ENCODE peak calls at places on chromosome 13, in nine cellular contexts. J is breast epithelium, L is tibial nerve, N is body of pancreas, P is heart left ventricle, E is Peyer's patch, D is NB4, M is vagina, Z is uterus. Y is an unnamed sample.

GRCh38 chr13:52850396-52851152 is 2.1 kb upstream of the PCDH8 start:
- DNase-seq in J (peak; percentile 32), L (peak; percentile 47), N (peak; percentile 65), P (peak; percentile 76), E (peak; percentile 75), D (peak; percentile 71), M (no peak), Z (peak; percentile 26), Y (peak; percentile 73)

GRCh38 chr13:30421093-30422055 is 919 bp upstream of the UBE2L5 start:
- DNase-seq in J (peak; percentile 72), L (peak; percentile 76), N (peak; percentile 84), P (peak; percentile 88), E (peak; percentile 85), D (peak; percentile 84), M (no peak), Z (peak; percentile 94), Y (peak; percentile 82)

GRCh38 chr13:59951011-59951410 is 212.7 kb downstream of the DIAPH3 start:
- DNase-seq in J (no peak), L (no peak), N (no peak), P (no peak), E (no peak), D (no peak), M (no peak), Z (no peak), Y (no peak)

GRCh38 chr13:43769552-43769951 is 17.2 kb downstream of the ENOX1 start:
- DNase-seq in J (no peak), L (no peak), N (no peak), P (no peak), E (no peak), D (no peak), M (no peak), Z (no peak), Y (no peak)

GRCh38 chr13:50521750-50522149 is 321.7 kb downstream of the DLEU7 start:
- DNase-seq in J (no peak), L (no peak), N (peak; percentile 34), P (no peak), E (no peak), D (no peak), M (no peak), Z (no peak), Y (no peak)

GRCh38 chr13:79171131-79172061 is 234.7 kb downstream of the RBM26 start:
- DNase-seq in J (no peak), L (no peak), N (no peak), P (no peak), E (no peak), D (no peak), M (no peak), Z (no peak), Y (no peak)

GRCh38 chr13:59119475-59119874 is 1044.3 kb downstream of the DIAPH3 start:
- DNase-seq in J (no peak), L (no peak), N (no peak), P (no peak), E (no peak), D (no peak), M (no peak), Z (no peak), Y (no peak)

GRCh38 chr13:48908381-48909087 is 67.2 kb upstream of the FNDC3A start:
- DNase-seq in J (no peak), L (no peak), N (no peak), P (no peak), E (no peak), D (no peak), M (no peak), Z (no peak), Y (no peak)

GRCh38 chr13:79648191-79648590 is 167.2 kb downstream of the NDFIP2 start:
- DNase-seq in J (no peak), L (no peak), N (no peak), P (no peak), E (no peak), D (no peak), M (no peak), Z (no peak), Y (no peak)

GRCh38 chr13:99376924-99377323 is 69.7 kb upstream of the GPR183 start:
- DNase-seq in J (no peak), L (no peak), N (no peak), P (no peak), E (no peak), D (no peak), M (peak; percentile 62), Z (no peak), Y (no peak)

DNA sequence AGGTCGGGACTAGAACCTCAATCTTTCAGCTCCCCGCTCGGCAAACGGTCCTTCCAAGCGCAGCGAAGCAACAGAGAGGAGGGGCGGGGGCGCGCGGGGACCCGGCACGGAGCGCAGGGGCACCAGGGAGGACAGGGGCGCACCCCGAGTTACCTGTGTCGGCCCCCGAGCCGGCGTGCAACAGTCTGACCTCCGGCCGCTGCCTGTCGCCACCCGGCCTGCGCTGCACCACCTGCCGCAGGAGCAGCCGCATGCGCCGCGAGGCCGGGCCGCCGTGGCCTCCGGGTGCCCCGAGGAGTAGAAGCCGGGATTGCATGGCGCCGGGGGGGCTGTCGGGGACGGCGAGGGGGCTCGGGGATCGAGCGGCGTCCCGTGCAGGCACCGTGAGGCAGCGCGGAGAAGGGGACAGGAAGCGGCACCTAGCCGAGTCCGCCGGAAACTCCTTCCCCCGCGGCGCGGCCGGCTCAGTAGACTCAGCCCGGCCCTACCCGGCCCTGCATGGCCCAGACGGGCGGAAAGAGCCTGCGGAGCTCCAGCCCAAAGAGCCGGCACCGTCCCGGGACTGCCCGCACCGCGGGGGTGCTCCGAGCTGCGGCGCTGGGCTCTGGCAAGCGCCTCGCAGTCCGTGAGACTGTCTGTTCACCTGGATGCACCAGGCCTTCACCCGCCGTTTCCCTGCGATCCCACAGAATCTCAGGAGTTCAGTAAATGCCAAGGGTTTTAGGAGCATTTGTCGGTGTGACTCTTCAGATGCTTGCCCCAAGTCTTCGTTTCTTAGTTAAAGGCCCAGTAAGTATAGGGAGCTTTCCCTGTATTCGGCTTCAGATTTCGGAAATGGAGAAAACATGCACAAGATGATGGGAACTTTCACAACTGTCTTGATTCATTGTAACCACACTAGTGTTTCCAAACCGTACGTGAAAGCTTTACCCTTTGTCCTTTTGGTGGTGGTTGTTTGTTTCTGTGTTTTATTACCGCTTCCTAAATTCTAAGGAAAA is at the start of gene VWA8:
- DNase-seq in J (peak; percentile 35), L (peak; percentile 30), N (peak; percentile 81), P (peak; percentile 87), E (peak; percentile 89), D (peak; percentile 90), M (no peak), Z (peak; percentile 66), Y (peak; percentile 87)
- TF ChIP-seq POLR2A in J (no peak), L (no peak), N (peak; percentile 38), P (peak; percentile 20), E (peak; percentile 34), D (peak; percentile 72), M (no peak), Z (peak; percentile 27), Y (peak; percentile 37)

GRCh38 chr13:45468676-45469075 is 3.9 kb downstream of the COG3 start:
- DNase-seq in J (no peak), L (no peak), N (no peak), P (no peak), E (no peak), D (no peak), M (no peak), Z (no peak), Y (peak; percentile 20)

GRCh38 chr13:45464141-45464686 is 525 bp upstream of the COG3 start:
- DNase-seq in J (peak; percentile 21), L (no peak), N (no peak), P (no peak), E (no peak), D (no peak), M (no peak), Z (peak; percentile 19), Y (peak; percentile 11)

GRCh38 chr13:45464687-45465453 is at the start of gene COG3:
- DNase-seq in J (peak; percentile 94), L (peak; percentile 90), N (peak; percentile 95), P (peak; percentile 96), E (peak; percentile 97), D (peak; percentile 98), M (peak; percentile 96), Z (peak; percentile 94), Y (peak; percentile 97)

GRCh38 chr13:45472171-45472705 is 7.5 kb downstream of the COG3 start:
- DNase-seq in J (no peak), L (no peak), N (no peak), P (no peak), E (no peak), D (no peak), M (no peak), Z (no peak), Y (no peak)

GRCh38 chr13:45466359-45466758 is 1.6 kb downstream of the COG3 start:
- DNase-seq in J (no peak), L (no peak), N (no peak), P (no peak), E (no peak), D (no peak), M (no peak), Z (no peak), Y (no peak)
- H3K4me3 ChIP-seq in J (no peak overlapping the region), L (no peak overlapping the region), N (no peak overlapping the region), P (peak overlapping the region; percentile 83), E (no peak overlapping the region), D (peak overlapping the region; percentile 7), M (peak overlapping the region; percentile 60), Z (no peak overlapping the region), Y (no peak overlapping the region)

DNA sequence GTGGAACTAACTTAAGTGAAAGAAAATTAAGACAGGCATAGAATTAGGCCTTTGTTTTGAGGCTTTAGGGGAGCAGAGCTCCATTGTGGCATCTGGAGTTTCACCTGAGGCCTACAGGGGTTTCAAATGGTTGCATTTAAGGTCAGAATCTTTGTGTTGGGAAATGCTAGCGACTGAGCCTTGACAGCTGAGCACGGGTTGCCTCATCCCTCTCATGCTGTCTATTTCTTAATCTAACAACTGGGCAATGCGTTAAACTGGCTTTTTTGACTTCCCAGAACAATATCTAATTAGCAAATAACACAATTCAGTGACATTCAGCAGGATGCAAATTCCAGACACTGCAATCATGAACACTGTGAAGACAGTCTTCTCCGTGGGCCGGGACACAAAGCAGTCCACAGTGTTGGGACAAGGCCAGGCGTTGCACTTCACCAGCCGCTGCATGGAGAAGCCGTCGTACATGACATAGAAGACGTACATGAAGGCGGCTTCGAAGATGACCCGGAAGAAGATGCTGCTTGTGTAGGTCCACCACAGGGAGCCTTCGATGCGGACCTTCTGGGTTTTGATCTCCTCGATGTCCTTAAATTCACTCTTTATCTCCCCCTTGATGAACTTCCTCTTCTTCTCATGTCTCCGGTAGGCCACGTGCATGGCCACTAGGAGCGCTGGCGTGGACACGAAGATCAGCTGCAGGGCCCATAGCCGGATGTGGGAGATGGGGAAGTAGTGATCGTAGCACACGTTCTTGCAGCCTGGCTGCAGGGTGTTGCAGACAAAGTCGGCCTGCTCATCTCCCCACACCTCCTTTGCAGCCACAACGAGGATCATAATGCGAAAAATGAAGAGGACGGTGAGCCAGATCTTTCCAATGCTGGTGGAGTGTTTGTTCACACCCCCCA is 3.8 kb downstream of the GJB2 start:
- DNase-seq in J (no peak), L (no peak), N (no peak), P (no peak), E (no peak), D (peak; percentile 93), M (peak; percentile 77), Z (no peak), Y (peak; percentile 38)
- TF ChIP-seq CTCF in J (no peak), L (no peak), N (no peak), P (no peak), E (no peak), D (peak; percentile 79), M (no peak), Z (no peak), Y (no peak)

DNA sequence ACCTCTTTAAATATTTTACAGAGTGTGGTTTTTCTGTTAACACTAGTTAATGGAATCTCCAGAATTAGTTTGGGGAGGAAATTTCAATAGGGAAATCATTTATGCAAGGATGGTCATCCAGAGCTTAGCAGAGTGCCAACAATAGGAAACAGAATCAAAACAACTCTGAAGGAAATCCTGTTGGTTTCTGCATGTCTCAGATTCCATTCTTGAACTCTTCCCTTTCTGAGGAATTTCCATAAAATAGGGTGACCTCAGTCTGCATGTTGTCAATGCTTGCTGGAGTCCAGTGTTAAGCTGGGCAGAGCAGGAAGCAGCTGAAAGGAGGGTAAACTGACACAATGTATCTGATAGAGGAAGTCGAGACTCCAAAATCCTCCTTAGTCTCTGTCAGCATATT is 16.9 kb downstream of the CBY2 start:
- DNase-seq in J (no peak), L (no peak), N (no peak), P (no peak), E (no peak), D (no peak), M (no peak), Z (no peak), Y (no peak)
- TF ChIP-seq POLR2A in J (no peak), L (no peak), N (no peak), P (no peak), E (no peak), D (no peak), M (no peak), Z (no peak), Y (no peak)